ENCODE peak calls at places on chromosomes 1 and 21, in four cellular contexts. V, B, P and Q are unnamed samples.

GRCh38 chr1:24351918-24352637 is 32.9 kb downstream of the GRHL3 start:
- DNase-seq in V (no peak), B (peak; percentile 43), P (no peak), Q (no peak)

GRCh38 chr1:113792986-113793385 is 19.3 kb downstream of the RSBN1 start:
- DNase-seq in V (no peak), B (no peak), P (no peak), Q (peak; percentile 16)

GRCh38 chr21:45875416-45875760 is 106.2 kb upstream of the COL6A1 start:
- DNase-seq in P (no peak), B (no peak), V (no peak), Q (no peak)

GRCh38 chr1:112219267-112219666 is 176.7 kb upstream of the CTTNBP2NL start:
- DNase-seq in V (no peak), B (no peak), P (no peak), Q (no peak)

GRCh38 chr1:70140894-70141293 is 64.5 kb downstream of the LRRC40 start:
- DNase-seq in B (peak; percentile 11), P (no peak), V (no peak), Q (no peak)

GRCh38 chr1:187960125-187960638 is 1131.4 kb downstream of the PLA2G4A start:
- DNase-seq in V (no peak), P (no peak), B (no peak), Q (no peak)

GRCh38 chr1:22876359-22877111 is 96.1 kb downstream of the LACTBL1 start:
- DNase-seq in B (no peak), V (no peak), P (no peak), Q (peak; percentile 74)

GRCh38 chr21:15210235-15210678 is 145.5 kb upstream of the NRIP1 start:
- DNase-seq in B (no peak), P (no peak), V (no peak), Q (peak; percentile 52)

GRCh38 chr1:193457676-193458075 is 271.3 kb upstream of the B3GALT2 start:
- DNase-seq in V (no peak), P (no peak), B (peak; percentile 16), Q (no peak)